ENCODE peak calls at places on chromosomes 13 and 19, in ten cellular contexts. V is esophagus squamous epithelium; F is endothelial cell; U is PC-3; X is fibroblast of mammary gland; P is AG09309; Z is activated CD8-positive, alpha-beta T cell treated with anti-CD3 and anti-CD28 coated beads for 36 hours; N is adrenal gland; A is tibial nerve; D is heart right ventricle. B is an unnamed sample.

GRCh38 chr13:21289475-21289874 is 113.0 kb downstream of the MRPL57 start:
- DNase-seq in V (no peak), F (no peak), U (no peak), X (no peak), P (no peak), Z (no peak), N (no peak), A (no peak), D (no peak), B (no peak)

GRCh38 chr19:17671906-17672305 is 16.2 kb downstream of the UNC13A start:
- DNase-seq in V (no peak), F (peak), U (peak), X (peak), P (no peak), Z (peak), N (no peak), A (no peak), D (no peak), B (no peak)

GRCh38 chr19:29576761-29577661 is 29.1 kb upstream of the POP4 start:
- DNase-seq in V (no peak), F (no peak), U (no peak), X (peak), P (no peak), Z (peak), N (no peak), A (no peak), D (no peak), B (no peak)

GRCh38 chr13:37074703-37075102 is 15.2 kb upstream of the SUPT20H start:
- DNase-seq in V (no peak), F (no peak), U (peak), X (peak), P (no peak), Z (no peak), N (no peak), A (no peak), D (no peak), B (no peak)

GRCh38 chr19:53156888-53157287 is 2.0 kb downstream of the ZNF347 start:
- DNase-seq in V (no peak), F (no peak), U (no peak), X (no peak), P (no peak), Z (no peak), N (no peak), A (no peak), D (no peak), B (no peak)

GRCh38 chr13:50909605-50910482 is at the start of gene RNASEH2B:
- DNase-seq in V (peak), F (peak), U (peak), X (peak), P (no peak), Z (peak), N (peak), A (peak), D (peak), B (no peak)

GRCh38 chr13:77213644-77214043 is 113.2 kb downstream of the MYCBP2 start:
- DNase-seq in V (no peak), F (no peak), U (peak), X (peak), P (no peak), Z (no peak), N (no peak), A (no peak), D (no peak), B (no peak)

GRCh38 chr13:98318263-98318878 is 141.3 kb upstream of the RNF113B start:
- DNase-seq in V (no peak), F (no peak), U (no peak), X (no peak), P (no peak), Z (no peak), N (peak), A (no peak), D (no peak), B (no peak)

GRCh38 chr13:93249259-93249917 is 22.8 kb downstream of the GPC6 start:
- DNase-seq in V (no peak), F (no peak), U (peak), X (peak), P (peak), Z (no peak), N (no peak), A (no peak), D (no peak), B (no peak)

GRCh38 chr19:36392916-36393673 is 14.1 kb upstream of the ZFP14 start:
- DNase-seq in V (no peak), F (no peak), U (no peak), X (no peak), P (no peak), Z (no peak), N (no peak), A (no peak), D (no peak), B (no peak)

GRCh38 chr13:111474136-111475002 is 153.9 kb downstream of the TEX29 start:
- DNase-seq in V (no peak), F (peak), U (peak), X (peak), P (peak), Z (no peak), N (no peak), A (no peak), D (no peak), B (no peak)

GRCh38 chr19:11737964-11738745 is 591 bp downstream of the ZNF823 start:
- DNase-seq in V (no peak), F (peak), U (peak), X (peak), P (no peak), Z (peak), N (peak), A (no peak), D (peak), B (peak)

GRCh38 chr19:55216461-55217198 is 7.3 kb upstream of the PTPRH start:
- DNase-seq in V (no peak), F (peak), U (peak), X (peak), P (peak), Z (peak), N (peak), A (peak), D (peak), B (peak)

GRCh38 chr19:6739884-6740588 is 556 bp downstream of the TRIP10 start:
- DNase-seq in V (no peak), F (peak), U (no peak), X (no peak), P (no peak), Z (peak), N (peak), A (no peak), D (peak), B (no peak)

GRCh38 chr19:13615890-13616289 is 109.6 kb upstream of the CACNA1A start:
- DNase-seq in V (no peak), F (no peak), U (no peak), X (no peak), P (no peak), Z (no peak), N (no peak), A (no peak), D (no peak), B (no peak)

GRCh38 chr19:38247126-38247525 is 9.0 kb downstream of the PPP1R14A start:
- DNase-seq in V (no peak), F (no peak), U (no peak), X (peak), P (no peak), Z (no peak), N (no peak), A (no peak), D (no peak), B (no peak)

GRCh38 chr19:14477417-14478112 is 2.4 kb upstream of the PTGER1 start:
- DNase-seq in V (no peak), F (no peak), U (no peak), X (no peak), P (no peak), Z (no peak), N (no peak), A (no peak), D (peak), B (no peak)

GRCh38 chr19:44904426-44904994 is 1.1 kb upstream of the APOE start:
- DNase-seq in V (no peak), F (no peak), U (no peak), X (no peak), P (no peak), Z (no peak), N (peak), A (no peak), D (no peak), B (no peak)
- TF ChIP-seq CTCF in V (no peak), F (no peak), U (peak), X (peak), P (peak), Z (no peak), N (peak), A (no peak), D (no peak), B (no peak)

DNA sequence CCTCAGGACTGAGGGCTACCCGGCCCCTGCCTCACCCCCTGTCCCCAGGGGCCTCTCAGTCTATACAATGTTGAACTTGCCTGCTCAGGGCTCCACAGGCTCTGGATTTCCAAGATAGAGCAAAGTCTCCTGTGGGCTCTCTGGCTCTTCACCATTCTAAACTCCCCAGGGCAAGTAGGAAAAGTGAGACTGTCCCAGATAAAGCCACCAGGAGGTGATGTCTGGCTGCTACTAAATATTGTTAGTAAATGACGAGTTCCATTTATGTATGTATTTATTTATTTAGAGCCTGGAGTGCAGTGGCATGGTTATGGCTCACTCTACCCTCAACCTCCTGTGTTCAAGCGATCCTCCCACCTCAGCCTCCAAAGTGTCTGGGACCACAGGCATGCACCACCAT is 73.6 kb upstream of the SIAH3 start:
- DNase-seq in V (no peak), F (no peak), U (peak), X (peak), P (no peak), Z (no peak), N (no peak), A (no peak), D (no peak), B (no peak)
- TF ChIP-seq CTCF in V (no peak), F (no peak), U (peak), X (peak), P (no peak), Z (no peak), N (no peak), A (no peak), D (no peak), B (no peak)

GRCh38 chr13:29483211-29483610 is 112.3 kb downstream of the SLC7A1 start:
- DNase-seq in V (no peak), F (no peak), U (no peak), X (no peak), P (no peak), Z (no peak), N (no peak), A (no peak), D (peak), B (no peak)
- TF ChIP-seq CTCF in V (no peak), F (no peak), U (no peak), X (no peak), P (no peak), Z (no peak), N (no peak), A (no peak), D (no peak), B (no peak)

GRCh38 chr19:40444181-40445005 is at the start of gene SERTAD3:
- DNase-seq in V (peak), F (peak), U (peak), X (peak), P (peak), Z (peak), N (peak), A (peak), D (peak), B (peak)
- TF ChIP-seq CTCF in V (peak), F (no peak), U (no peak), X (no peak), P (no peak), Z (peak), N (no peak), A (peak), D (no peak), B (no peak)

GRCh38 chr13:19085258-19085657 is 96.4 kb downstream of the TUBA3C start:
- DNase-seq in V (no peak), F (no peak), U (no peak), X (no peak), P (no peak), Z (no peak), N (no peak), A (no peak), D (no peak), B (no peak)

GRCh38 chr13:19090495-19090894 is 91.1 kb downstream of the TUBA3C start:
- DNase-seq in V (no peak), F (no peak), U (no peak), X (no peak), P (no peak), Z (no peak), N (no peak), A (no peak), D (no peak), B (no peak)

GRCh38 chr13:19085876-19086275 is 95.7 kb downstream of the TUBA3C start:
- DNase-seq in V (no peak), F (no peak), U (no peak), X (no peak), P (no peak), Z (no peak), N (no peak), A (no peak), D (no peak), B (no peak)

GRCh38 chr13:19088416-19088815 is 93.2 kb downstream of the TUBA3C start:
- DNase-seq in V (no peak), F (no peak), U (no peak), X (no peak), P (no peak), Z (no peak), N (no peak), A (no peak), D (no peak), B (no peak)

GRCh38 chr13:19089315-19089714 is 92.3 kb downstream of the TUBA3C start:
- DNase-seq in V (no peak), F (no peak), U (peak), X (no peak), P (no peak), Z (no peak), N (no peak), A (peak), D (no peak), B (no peak)
- TF ChIP-seq CTCF in V (no peak), F (no peak), U (no peak), X (no peak), P (no peak), Z (no peak), N (no peak), A (no peak), D (no peak), B (no peak)

DNA sequence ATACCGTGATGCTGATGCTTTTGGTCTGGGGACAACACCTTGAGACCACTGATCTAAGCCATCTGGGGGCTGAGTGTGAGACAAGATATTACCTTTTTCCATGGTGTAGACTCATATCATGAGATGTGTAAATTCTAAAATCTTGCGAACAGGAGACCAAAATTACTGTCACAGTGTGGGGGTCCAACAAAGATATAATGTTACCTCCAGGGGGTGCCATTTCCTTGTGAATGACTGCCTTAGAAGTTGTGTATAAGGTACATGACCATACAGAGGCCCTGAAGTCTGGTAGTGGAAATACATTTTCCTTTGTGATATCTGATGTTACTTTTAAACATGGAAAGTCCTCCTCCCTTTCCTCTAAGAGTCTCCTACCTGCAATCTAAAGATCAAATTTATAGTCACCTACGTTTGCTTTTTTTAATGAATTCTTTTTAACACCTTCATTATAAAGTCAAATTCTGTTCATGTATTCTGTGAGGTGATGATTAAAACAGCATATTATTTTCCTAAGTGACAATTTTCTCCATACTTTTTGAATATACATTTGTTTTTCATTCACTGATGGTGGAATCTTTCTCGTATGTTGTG is 113.5 kb downstream of the RFC3 start:
- DNase-seq in V (no peak), F (peak), U (peak), X (peak), P (peak), Z (peak), N (no peak), A (peak), D (no peak), B (no peak)
- TF ChIP-seq CTCF in V (peak), F (peak), U (peak), X (peak), P (peak), Z (no peak), N (peak), A (no peak), D (no peak), B (no peak)

GRCh38 chr19:51096473-51097165 is 11.6 kb downstream of the CTU1 start:
- DNase-seq in V (no peak), F (no peak), U (peak), X (peak), P (no peak), Z (peak), N (no peak), A (no peak), D (no peak), B (no peak)
- TF ChIP-seq CTCF in V (peak), F (no peak), U (peak), X (peak), P (no peak), Z (no peak), N (no peak), A (no peak), D (no peak), B (no peak)

DNA sequence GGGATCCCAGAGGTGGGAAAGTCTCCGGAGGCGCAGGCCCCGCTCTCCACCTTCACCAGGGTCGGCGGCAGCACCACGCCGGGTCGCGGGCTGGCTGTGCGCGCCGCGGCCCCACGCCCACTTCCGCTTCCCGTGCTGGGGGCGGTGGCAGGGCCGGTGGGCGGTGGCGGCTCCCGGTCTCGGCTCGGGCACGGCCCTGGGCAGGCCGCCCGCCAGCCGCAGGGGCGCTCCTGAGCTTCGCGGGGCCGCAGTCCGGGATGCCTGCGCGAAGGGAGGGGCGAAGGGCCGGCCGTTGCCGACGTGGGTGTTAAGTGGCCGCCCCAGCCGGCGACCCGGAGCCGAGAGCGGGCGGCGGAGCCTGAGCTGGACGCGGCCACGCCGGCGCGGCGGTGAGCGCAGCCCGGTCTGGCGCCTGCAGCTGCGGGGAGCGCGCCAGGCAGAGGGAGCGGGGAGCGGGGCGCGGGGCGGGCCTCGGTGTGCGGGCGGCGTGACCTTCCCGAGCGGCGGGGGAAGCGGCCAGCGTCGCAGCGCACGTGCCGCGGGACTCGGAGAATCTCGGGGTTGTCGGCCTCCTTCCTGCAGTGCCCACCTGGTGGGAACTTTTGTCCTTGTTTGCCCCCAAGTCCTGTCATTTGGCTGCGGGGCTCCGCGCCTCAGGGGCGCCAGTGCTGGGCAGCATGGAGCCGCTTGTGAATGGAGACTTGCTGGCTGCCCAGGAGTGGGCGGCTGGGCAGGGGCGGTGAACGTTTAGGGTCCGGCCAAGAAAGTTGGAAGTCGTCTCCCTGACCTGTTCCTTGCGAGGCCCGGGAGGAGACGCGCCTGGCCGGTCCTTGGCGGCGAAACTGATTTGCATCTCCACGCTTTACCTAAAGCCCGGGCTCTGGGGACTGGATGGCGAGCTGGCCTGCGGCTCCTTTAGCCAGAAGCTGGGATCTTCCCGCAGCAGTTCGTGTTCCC is at the start of gene SLC25A15:
- DNase-seq in V (peak), F (peak), U (peak), X (peak), P (no peak), Z (peak), N (peak), A (no peak), D (peak), B (no peak)
- TF ChIP-seq CTCF in V (peak), F (no peak), U (no peak), X (no peak), P (no peak), Z (no peak), N (peak), A (peak), D (no peak), B (no peak)

GRCh38 chr13:39768962-39769361 is 113.5 kb downstream of the COG6 start:
- DNase-seq in V (no peak), F (no peak), U (no peak), X (no peak), P (no peak), Z (no peak), N (no peak), A (no peak), D (no peak), B (no peak)

GRCh38 chr13:39766464-39767167 is 111.2 kb downstream of the COG6 start:
- DNase-seq in V (no peak), F (no peak), U (no peak), X (no peak), P (no peak), Z (no peak), N (no peak), A (no peak), D (no peak), B (no peak)

GRCh38 chr13:39770514-39770913 is 115.1 kb downstream of the COG6 start:
- DNase-seq in V (no peak), F (no peak), U (no peak), X (no peak), P (no peak), Z (no peak), N (no peak), A (no peak), D (no peak), B (no peak)

GRCh38 chr13:39767791-39768564 is 112.5 kb downstream of the COG6 start:
- DNase-seq in V (no peak), F (no peak), U (no peak), X (no peak), P (no peak), Z (no peak), N (no peak), A (no peak), D (no peak), B (no peak)

DNA sequence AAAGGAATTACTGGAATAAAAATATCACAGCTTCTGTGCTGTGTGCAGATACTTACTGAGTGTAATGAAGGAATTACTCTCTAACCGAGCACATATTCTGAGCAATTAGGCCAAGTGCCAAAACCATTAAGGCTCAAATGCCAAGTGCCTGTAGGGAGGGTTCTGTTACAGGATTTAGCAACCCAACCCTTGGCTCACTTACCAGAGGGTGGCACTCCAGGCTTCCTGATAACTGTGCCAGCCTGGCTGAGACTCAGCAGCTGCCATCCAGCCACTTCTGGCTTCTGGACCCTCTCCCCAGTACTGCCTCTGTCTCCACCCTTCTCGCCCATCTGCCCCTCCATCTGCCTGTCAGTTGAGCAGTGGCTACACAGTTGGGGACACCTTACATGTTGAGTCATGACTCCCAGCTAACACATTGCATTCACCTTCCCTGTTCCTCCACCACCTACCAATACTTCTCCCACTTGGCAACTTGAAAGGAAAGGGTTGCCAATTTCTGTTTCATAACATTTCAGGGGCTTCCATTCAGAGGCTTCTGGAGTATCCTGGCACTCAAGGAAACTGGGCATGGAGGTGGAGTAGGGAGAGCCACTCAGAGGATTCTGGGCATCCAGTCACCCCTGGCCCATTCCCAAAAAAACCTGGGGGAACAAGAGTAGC is 110.5 kb downstream of the COG6 start:
- DNase-seq in V (no peak), F (peak), U (peak), X (peak), P (no peak), Z (peak), N (no peak), A (peak), D (peak), B (no peak)
- TF ChIP-seq CTCF in V (peak), F (no peak), U (peak), X (peak), P (peak), Z (peak), N (no peak), A (peak), D (no peak), B (no peak)